ENCODE peak calls at places on chromosomes 12 and 14, in five cellular contexts. G is right lobe of liver; I is tibial artery; T is CD4-positive, alpha-beta memory T cell; W is MM.1S. Z is an unnamed sample.

GRCh38 chr12:10365716-10366433 is 24.0 kb downstream of the KLRK1 start:
- DNase-seq in G (no peak), I (no peak), T (no peak), W (no peak), Z (no peak)

GRCh38 chr14:106268013-106268727 is 741.8 kb downstream of the TMEM121 start:
- DNase-seq in G (no peak), I (no peak), T (peak), W (no peak), Z (peak)

GRCh38 chr12:47393403-47393790 is 312.4 kb downstream of the RPAP3 start:
- DNase-seq in G (no peak), I (no peak), T (no peak), W (no peak), Z (no peak)

GRCh38 chr14:38731962-38732361 is 371.1 kb downstream of the SEC23A start:
- DNase-seq in G (no peak), I (no peak), T (no peak), W (no peak), Z (no peak)

GRCh38 chr12:130555628-130556485 is 160.2 kb downstream of the RIMBP2 start:
- DNase-seq in G (no peak), I (no peak), T (no peak), W (no peak), Z (no peak)

GRCh38 chr12:127888948-127889347 is 378.0 kb upstream of the TMEM132C start:
- DNase-seq in G (no peak), I (peak), T (no peak), W (no peak), Z (no peak)

GRCh38 chr12:88578274-88578673 is 2.0 kb downstream of the KITLG start:
- DNase-seq in G (no peak), I (no peak), T (no peak), W (no peak), Z (no peak)

GRCh38 chr14:37610945-37611523 is 15.6 kb downstream of the TTC6 start:
- DNase-seq in G (no peak), I (no peak), T (no peak), W (no peak), Z (no peak)

GRCh38 chr12:65840793-65841670 is 16.7 kb downstream of the HMGA2 start:
- DNase-seq in G (no peak), I (no peak), T (no peak), W (no peak), Z (no peak)

GRCh38 chr14:106069786-106070185 is 543.4 kb downstream of the TMEM121 start:
- DNase-seq in G (no peak), I (no peak), T (no peak), W (no peak), Z (no peak)

GRCh38 chr12:105470601-105471000 is 140.1 kb downstream of the C12orf75 start:
- DNase-seq in G (no peak), I (no peak), T (no peak), W (no peak), Z (no peak)

GRCh38 chr12:61037792-61038191 is 1222.4 kb upstream of the USP15 start:
- DNase-seq in G (no peak), I (no peak), T (no peak), W (no peak), Z (no peak)

GRCh38 chr12:19031032-19031431 is 98.5 kb upstream of the PLEKHA5 start:
- DNase-seq in G (no peak), I (no peak), T (no peak), W (no peak), Z (no peak)

GRCh38 chr12:93186131-93186530 is 191.6 kb upstream of the NUDT4 start:
- DNase-seq in G (no peak), I (no peak), T (no peak), W (no peak), Z (no peak)

GRCh38 chr12:26524862-26525465 is 308.0 kb downstream of the ITPR2 start:
- DNase-seq in G (no peak), I (no peak), T (no peak), W (no peak), Z (no peak)

GRCh38 chr12:71242511-71242910 is 84.7 kb upstream of the TSPAN8 start:
- DNase-seq in G (no peak), I (no peak), T (no peak), W (no peak), Z (no peak)

GRCh38 chr12:93541578-93542217 is 30.8 kb upstream of the SOCS2 start:
- DNase-seq in G (peak), I (no peak), T (no peak), W (no peak), Z (no peak)

GRCh38 chr14:70789361-70789760 is 20.0 kb downstream of the MAP3K9 start:
- DNase-seq in G (no peak), I (peak), T (no peak), W (no peak), Z (no peak)

GRCh38 chr12:101642115-101643067 is 47.6 kb downstream of the MYBPC1 start:
- DNase-seq in G (peak), I (no peak), T (no peak), W (no peak), Z (no peak)

GRCh38 chr14:24243336-24243836 is 963 bp upstream of the TINF2 start:
- DNase-seq in G (no peak), I (no peak), T (peak), W (peak), Z (peak)
- H3K4me3 ChIP-seq in G (peak), I (peak), T (peak), W (peak), Z (peak)

DNA sequence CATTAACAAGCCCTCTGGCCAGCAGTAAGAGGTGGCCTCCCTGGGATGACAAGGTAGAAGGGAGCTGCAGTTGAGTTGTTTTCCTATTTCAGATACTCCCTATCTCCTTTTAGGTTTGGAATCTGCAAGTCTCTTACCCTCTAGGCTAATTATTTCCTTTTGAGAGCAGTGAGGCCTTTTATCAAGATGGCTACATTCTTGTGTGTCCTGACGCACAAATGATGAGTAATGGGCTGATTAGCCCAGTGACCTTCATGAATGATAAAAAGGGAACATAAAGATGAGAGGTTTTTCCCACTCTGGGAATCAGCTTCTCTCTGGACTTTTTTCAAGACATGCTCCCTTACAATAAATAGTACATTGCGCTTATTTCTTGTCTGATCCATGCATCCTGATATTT is 22.9 kb downstream of the DYRK2 start:
- DNase-seq in G (no peak), I (no peak), T (no peak), W (no peak), Z (no peak)
- H3K27ac ChIP-seq in G (no peak), I (no peak), T (no peak), W (no peak), Z (no peak)

GRCh38 chr12:108563804-108564151 is 1.4 kb downstream of the ISCU start:
- DNase-seq in G (no peak), I (no peak), T (no peak), W (no peak), Z (no peak)
- H3K4me3 ChIP-seq in G (no peak), I (peak), T (peak), W (peak), Z (no peak)

GRCh38 chr12:121980211-121980891 is 41.3 kb upstream of the BCL7A start:
- DNase-seq in G (no peak), I (no peak), T (no peak), W (no peak), Z (no peak)
- H3K27ac ChIP-seq in G (no peak), I (no peak), T (no peak), W (no peak), Z (no peak)

GRCh38 chr12:4586500-4586899 is 24.5 kb downstream of the DYRK4 start:
- DNase-seq in G (no peak), I (no peak), T (no peak), W (no peak), Z (no peak)

GRCh38 chr12:4580165-4580773 is 18.3 kb downstream of the DYRK4 start:
- DNase-seq in G (no peak), I (no peak), T (no peak), W (no peak), Z (no peak)

GRCh38 chr12:4584896-4585295 is 22.9 kb downstream of the DYRK4 start:
- DNase-seq in G (no peak), I (no peak), T (no peak), W (no peak), Z (no peak)

GRCh38 chr12:4587108-4587507 is 25.1 kb downstream of the DYRK4 start:
- DNase-seq in G (no peak), I (no peak), T (no peak), W (no peak), Z (no peak)

DNA sequence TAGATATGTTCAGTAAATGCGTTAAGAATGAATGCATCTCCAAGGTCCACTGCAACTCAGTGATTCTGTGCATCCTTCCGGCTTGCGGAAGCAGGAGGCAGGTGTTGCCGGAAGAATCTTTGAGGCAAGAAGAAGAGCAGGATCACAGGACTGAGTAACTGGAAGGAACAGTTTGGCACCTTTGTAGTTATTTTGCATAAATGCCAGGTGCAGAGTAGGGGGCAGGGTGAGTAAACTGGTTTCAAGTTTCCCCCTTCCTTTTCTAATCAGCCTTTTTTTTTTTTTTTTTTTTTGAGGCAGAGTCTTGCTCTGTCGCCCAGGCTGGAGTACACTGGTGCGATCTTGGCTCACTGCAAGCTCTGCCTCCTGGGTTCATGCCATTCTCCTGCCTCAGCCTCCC is 22.3 kb downstream of the DYRK4 start:
- DNase-seq in G (no peak), I (no peak), T (no peak), W (no peak), Z (no peak)
- H3K4me3 ChIP-seq in G (no peak), I (no peak), T (no peak), W (no peak), Z (no peak)

GRCh38 chr12:22648668-22649067 is 23.7 kb downstream of the ETNK1 start:
- DNase-seq in G (no peak), I (no peak), T (no peak), W (no peak), Z (no peak)
- H3K27ac ChIP-seq in G (no peak), I (no peak), T (no peak), W (no peak), Z (no peak)

DNA sequence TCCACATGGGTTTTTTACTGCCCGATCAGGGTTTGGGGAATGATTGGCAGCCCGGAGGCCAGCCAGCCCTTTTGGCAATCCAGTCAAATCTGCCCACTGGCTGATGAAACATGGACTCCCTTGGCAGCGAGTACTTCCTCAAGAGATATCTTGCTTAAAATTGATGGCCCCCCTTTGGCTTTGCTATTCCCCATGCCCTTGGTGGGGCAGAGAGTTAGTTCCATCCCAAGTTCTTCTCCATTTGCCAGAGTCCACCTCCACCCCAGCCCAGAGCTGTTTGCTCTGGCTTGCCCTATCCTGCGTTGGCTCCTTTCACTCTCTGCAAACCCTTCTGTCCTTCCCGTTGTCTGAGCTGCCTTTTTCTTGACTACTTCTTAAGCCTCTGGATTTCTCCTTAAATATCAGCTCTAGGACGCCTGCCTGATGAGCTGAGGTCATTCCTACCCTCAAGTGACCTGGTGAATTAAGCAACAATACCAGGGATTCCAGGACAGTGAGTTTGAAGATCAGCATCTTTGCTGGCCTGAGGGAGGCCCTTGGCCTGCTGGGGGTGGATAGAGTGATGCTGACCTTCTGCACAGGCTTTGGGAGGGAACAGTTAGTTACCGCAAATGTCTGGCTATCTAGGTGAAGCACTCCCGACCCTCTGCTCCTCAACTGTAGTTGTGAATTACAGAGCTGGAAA is 212.0 kb downstream of the CACNA1C start:
- DNase-seq in G (no peak), I (peak), T (no peak), W (no peak), Z (no peak)
- H3K4me3 ChIP-seq in G (no peak), I (no peak), T (no peak), W (no peak), Z (no peak)

GRCh38 chr12:94872671-94873367 is 130.7 kb downstream of the NDUFA12 start:
- DNase-seq in G (no peak), I (no peak), T (no peak), W (no peak), Z (no peak)
- H3K27ac ChIP-seq in G (no peak), I (no peak), T (no peak), W (no peak), Z (no peak)

Z was measured in naive thymus-derived CD4-positive, alpha-beta T cell.